ENCODE peak calls at places on chromosomes 11 and 22, in six cellular contexts. One of them, this sample, is unnamed.

GRCh38 chr11:134313821-134314607 is 17.8 kb upstream of the GLB1L2 start:
- DNase-seq in T-helper 9 cell: no peak
- DNase-seq in colonic mucosa: no peak
- DNase-seq in Panc1: no peak
- DNase-seq in GM23338: no peak
- DNase-seq in NCI-H1092: no peak
- DNase-seq in this sample: no peak

GRCh38 chr11:82105331-82105992 is 628.2 kb downstream of the FAM181B start:
- DNase-seq in Panc1: no peak
- DNase-seq in colonic mucosa: no peak
- DNase-seq in NCI-H1092: no peak
- DNase-seq in T-helper 9 cell: no peak
- DNase-seq in GM23338: no peak
- DNase-seq in this sample: no peak

GRCh38 chr11:32785262-32785661 is 9.2 kb downstream of the CCDC73 start:
- DNase-seq in Panc1: no peak
- DNase-seq in GM23338: no peak
- DNase-seq in NCI-H1092: no peak
- DNase-seq in T-helper 9 cell: no peak
- DNase-seq in colonic mucosa: no peak
- DNase-seq in this sample: no peak

GRCh38 chr11:65954771-65955170 is 6.8 kb upstream of the SART1 start:
- DNase-seq in T-helper 9 cell: no peak
- DNase-seq in NCI-H1092: no peak
- DNase-seq in colonic mucosa: no peak
- DNase-seq in GM23338: no peak
- DNase-seq in Panc1: no peak
- DNase-seq in this sample: no peak

GRCh38 chr22:35410663-35411034 is 10.7 kb downstream of the MCM5 start:
- DNase-seq in T-helper 9 cell: no peak
- DNase-seq in GM23338: no peak
- DNase-seq in colonic mucosa: no peak
- DNase-seq in Panc1: no peak
- DNase-seq in NCI-H1092: no peak
- DNase-seq in this sample: no peak

GRCh38 chr11:73493838-73494598 is 103.9 kb downstream of the FAM168A start:
- DNase-seq in GM23338: peak
- DNase-seq in colonic mucosa: no peak
- DNase-seq in NCI-H1092: no peak
- DNase-seq in T-helper 9 cell: no peak
- DNase-seq in Panc1: peak
- DNase-seq in this sample: no peak

GRCh38 chr11:36945384-36945783 is 347.3 kb upstream of the RAG2 start:
- DNase-seq in T-helper 9 cell: no peak
- DNase-seq in Panc1: no peak
- DNase-seq in NCI-H1092: no peak
- DNase-seq in GM23338: no peak
- DNase-seq in colonic mucosa: no peak
- DNase-seq in this sample: no peak

GRCh38 chr11:97143463-97143862 is 753.6 kb downstream of the JRKL start:
- DNase-seq in T-helper 9 cell: no peak
- DNase-seq in GM23338: no peak
- DNase-seq in colonic mucosa: no peak
- DNase-seq in NCI-H1092: no peak
- DNase-seq in Panc1: no peak
- DNase-seq in this sample: no peak

GRCh38 chr11:910044-910588 is 494 bp downstream of the CHID1 start:
- DNase-seq in NCI-H1092: no peak
- DNase-seq in Panc1: no peak
- DNase-seq in T-helper 9 cell: peak
- DNase-seq in GM23338: no peak
- DNase-seq in colonic mucosa: no peak
- DNase-seq in this sample: no peak

GRCh38 chr11:129750343-129751292 is 65.0 kb upstream of the TMEM45B start:
- DNase-seq in colonic mucosa: peak
- DNase-seq in Panc1: peak
- DNase-seq in NCI-H1092: peak
- DNase-seq in GM23338: peak
- DNase-seq in T-helper 9 cell: peak
- DNase-seq in this sample: peak

GRCh38 chr11:14015711-14016110 is 53.2 kb downstream of the SPON1 start:
- DNase-seq in GM23338: peak
- DNase-seq in Panc1: peak
- DNase-seq in NCI-H1092: no peak
- DNase-seq in colonic mucosa: no peak
- DNase-seq in T-helper 9 cell: no peak
- DNase-seq in this sample: no peak

GRCh38 chr11:25981998-25982397 is 349.9 kb upstream of the ANO3 start:
- DNase-seq in GM23338: peak
- DNase-seq in Panc1: peak
- DNase-seq in T-helper 9 cell: no peak
- DNase-seq in NCI-H1092: no peak
- DNase-seq in colonic mucosa: peak
- DNase-seq in this sample: no peak